ENCODE peak calls at places on chromosomes 2 and 18, in eight cellular contexts. L, G, H, K, M, I, J and D are unnamed samples.

GRCh38 chr2:188367164-188367563 is 75.5 kb downstream of the GULP1 start:
- DNase-seq in L (no peak), G (peak), H (no peak), K (no peak), M (no peak), I (no peak), J (no peak), D (no peak)

GRCh38 chr2:241122376-241123002 is 20.4 kb upstream of the MTERF4 start:
- DNase-seq in L (no peak), G (no peak), H (no peak), K (no peak), M (no peak), I (no peak), J (no peak), D (no peak)

GRCh38 chr2:33378551-33379220 is 97.8 kb upstream of the RASGRP3 start:
- DNase-seq in L (no peak), G (no peak), H (no peak), K (no peak), M (no peak), I (peak), J (no peak), D (no peak)

GRCh38 chr2:72236445-72237067 is 88.9 kb upstream of the CYP26B1 start:
- DNase-seq in L (no peak), G (no peak), H (no peak), K (no peak), M (no peak), I (peak), J (no peak), D (no peak)

GRCh38 chr2:83633435-83633834 is 825.6 kb downstream of the SUCLG1 start:
- DNase-seq in L (no peak), G (no peak), H (no peak), K (no peak), M (no peak), I (no peak), J (no peak), D (no peak)

GRCh38 chr2:75751824-75752468 is 41.2 kb upstream of the GCFC2 start:
- DNase-seq in L (no peak), G (no peak), H (no peak), K (no peak), M (no peak), I (no peak), J (no peak), D (no peak)

GRCh38 chr2:106138904-106139574 is 55.1 kb downstream of the UXS1 start:
- DNase-seq in L (no peak), G (no peak), H (no peak), K (no peak), M (no peak), I (no peak), J (no peak), D (no peak)

GRCh38 chr2:38465789-38466127 is 88.7 kb upstream of the ATL2 start:
- DNase-seq in L (no peak), G (no peak), H (no peak), K (no peak), M (no peak), I (peak), J (no peak), D (peak)

GRCh38 chr2:213104089-213104902 is 47.1 kb downstream of the IKZF2 start:
- DNase-seq in L (peak), G (no peak), H (no peak), K (no peak), M (no peak), I (no peak), J (no peak), D (no peak)

GRCh38 chr2:56534321-56534720 is 350.5 kb downstream of the CCDC85A start:
- DNase-seq in L (no peak), G (no peak), H (no peak), K (no peak), M (no peak), I (peak), J (no peak), D (no peak)

GRCh38 chr2:43255249-43255960 is 29.0 kb upstream of the ZFP36L2 start:
- DNase-seq in L (no peak), G (no peak), H (no peak), K (no peak), M (no peak), I (no peak), J (no peak), D (no peak)

GRCh38 chr2:174492963-174493431 is 6.2 kb upstream of the GPR155 start:
- DNase-seq in L (peak), G (no peak), H (no peak), K (no peak), M (peak), I (no peak), J (peak), D (no peak)

GRCh38 chr18:55326134-55326533 is 261.9 kb downstream of the TCF4 start:
- DNase-seq in L (no peak), G (no peak), H (no peak), K (no peak), M (no peak), I (no peak), J (no peak), D (no peak)

GRCh38 chr2:30219886-30220478 is 11.4 kb upstream of the LBH start:
- DNase-seq in L (no peak), G (no peak), H (no peak), K (no peak), M (no peak), I (no peak), J (no peak), D (no peak)

GRCh38 chr2:27194538-27195354 is 17.1 kb upstream of the ATRAID start:
- DNase-seq in L (no peak), G (no peak), H (no peak), K (no peak), M (no peak), I (no peak), J (no peak), D (no peak)

GRCh38 chr2:179165356-179166000 is 99.2 kb downstream of the SESTD1 start:
- DNase-seq in L (no peak), G (no peak), H (no peak), K (no peak), M (no peak), I (no peak), J (no peak), D (no peak)

GRCh38 chr18:77250926-77251729 is 1.5 kb downstream of the GALR1 start:
- DNase-seq in L (no peak), G (no peak), H (peak), K (no peak), M (no peak), I (no peak), J (no peak), D (no peak)

GRCh38 chr2:120803085-120803484 is 67.4 kb downstream of the GLI2 start:
- DNase-seq in L (no peak), G (no peak), H (no peak), K (no peak), M (no peak), I (no peak), J (no peak), D (no peak)

GRCh38 chr18:57900906-57901305 is 97.8 kb upstream of the ATP8B1 start:
- DNase-seq in L (no peak), G (no peak), H (no peak), K (no peak), M (no peak), I (no peak), J (no peak), D (no peak)

GRCh38 chr2:219358170-219359075 is 25.9 kb upstream of the RESP18 start:
- DNase-seq in L (no peak), G (no peak), H (no peak), K (no peak), M (no peak), I (no peak), J (no peak), D (no peak)

GRCh38 chr2:207905546-207905945 is 119.8 kb downstream of the PLEKHM3 start:
- DNase-seq in L (no peak), G (no peak), H (no peak), K (no peak), M (no peak), I (no peak), J (no peak), D (no peak)

GRCh38 chr2:50143822-50144575 is 887.9 kb downstream of the NRXN1 start:
- DNase-seq in L (peak), G (no peak), H (peak), K (no peak), M (no peak), I (peak), J (no peak), D (peak)

GRCh38 chr2:159446201-159446600 is 159.7 kb upstream of the WDSUB1 start:
- DNase-seq in L (no peak), G (no peak), H (no peak), K (no peak), M (no peak), I (no peak), J (no peak), D (no peak)

GRCh38 chr2:134245340-134245984 is 8.4 kb upstream of the MGAT5 start:
- DNase-seq in L (peak), G (no peak), H (peak), K (peak), M (peak), I (peak), J (peak), D (peak)

GRCh38 chr18:28398491-28398890 is 221.6 kb upstream of the CDH2 start:
- DNase-seq in L (no peak), G (no peak), H (no peak), K (no peak), M (no peak), I (no peak), J (no peak), D (no peak)

GRCh38 chr2:158102446-158102845 is 770 bp downstream of the UPP2 start:
- DNase-seq in L (no peak), G (no peak), H (no peak), K (no peak), M (no peak), I (peak), J (no peak), D (no peak)

GRCh38 chr2:73135236-73135635 is 22.5 kb upstream of the RAB11FIP5 start:
- DNase-seq in L (no peak), G (no peak), H (no peak), K (no peak), M (no peak), I (no peak), J (no peak), D (no peak)

GRCh38 chr18:27017901-27018500 is 152.5 kb upstream of the AQP4 start:
- DNase-seq in L (no peak), G (no peak), H (no peak), K (no peak), M (no peak), I (no peak), J (no peak), D (peak)

GRCh38 chr2:233121856-233122255 is 61.7 kb downstream of the INPP5D start:
- DNase-seq in L (no peak), G (no peak), H (no peak), K (no peak), M (no peak), I (no peak), J (no peak), D (no peak)

GRCh38 chr2:28638102-28638501 is 113.5 kb upstream of the PPP1CB start:
- DNase-seq in L (no peak), G (no peak), H (no peak), K (no peak), M (no peak), I (no peak), J (no peak), D (no peak)

GRCh38 chr2:54669677-54670484 is 53.6 kb upstream of the EML6 start:
- DNase-seq in L (no peak), G (no peak), H (no peak), K (no peak), M (no peak), I (peak), J (no peak), D (no peak)

GRCh38 chr2:121764681-121765228 is 9.3 kb downstream of the TSN start:
- DNase-seq in L (no peak), G (no peak), H (no peak), K (no peak), M (no peak), I (no peak), J (no peak), D (no peak)

GRCh38 chr2:237922641-237923361 is 44.0 kb upstream of the UBE2F start:
- DNase-seq in L (no peak), G (no peak), H (no peak), K (no peak), M (no peak), I (peak), J (no peak), D (no peak)

GRCh38 chr2:126921066-126921465 is 22.4 kb downstream of the TEX51 start:
- DNase-seq in L (no peak), G (no peak), H (no peak), K (no peak), M (no peak), I (no peak), J (no peak), D (no peak)

GRCh38 chr2:10057231-10058107 is 14.1 kb downstream of the KLF11 start:
- DNase-seq in L (no peak), G (no peak), H (peak), K (peak), M (peak), I (peak), J (no peak), D (peak)

GRCh38 chr18:23964282-23965238 is 50.0 kb upstream of the TTC39C start:
- DNase-seq in L (no peak), G (no peak), H (no peak), K (no peak), M (no peak), I (no peak), J (peak), D (no peak)